ENCODE peak calls at places on chromosome 12, in nine cellular contexts. One of them, this sample, is unnamed.

GRCh38 chr12:3117628-3118027 is 40.4 kb downstream of the TSPAN9 start:
- DNase-seq in H9: no peak
- DNase-seq in MCF 10A: peak
- DNase-seq in nephron progenitor cell: no peak
- DNase-seq in A549: no peak
- DNase-seq in Peyer's patch: no peak
- DNase-seq in lower lobe of right lung: no peak
- DNase-seq in mucosa of descending colon: no peak
- DNase-seq in spleen: no peak
- DNase-seq in this sample: no peak

GRCh38 chr12:107679346-107679745 is 6.3 kb upstream of the PWP1 start:
- DNase-seq in MCF 10A: no peak
- DNase-seq in Peyer's patch: no peak
- DNase-seq in H9: no peak
- DNase-seq in A549: no peak
- DNase-seq in mucosa of descending colon: no peak
- DNase-seq in nephron progenitor cell: no peak
- DNase-seq in spleen: no peak
- DNase-seq in lower lobe of right lung: no peak
- DNase-seq in this sample: no peak

GRCh38 chr12:57717131-57717530 is 21.4 kb downstream of the AGAP2 start:
- DNase-seq in MCF 10A: no peak
- DNase-seq in spleen: no peak
- DNase-seq in lower lobe of right lung: no peak
- DNase-seq in nephron progenitor cell: no peak
- DNase-seq in Peyer's patch: no peak
- DNase-seq in mucosa of descending colon: no peak
- DNase-seq in H9: no peak
- DNase-seq in A549: no peak
- DNase-seq in this sample: peak

GRCh38 chr12:26028953-26029740 is 70.7 kb downstream of the RASSF8 start:
- DNase-seq in spleen: no peak
- DNase-seq in H9: no peak
- DNase-seq in MCF 10A: peak
- DNase-seq in Peyer's patch: no peak
- DNase-seq in A549: peak
- DNase-seq in nephron progenitor cell: peak
- DNase-seq in mucosa of descending colon: no peak
- DNase-seq in lower lobe of right lung: no peak
- DNase-seq in this sample: peak

GRCh38 chr12:132238487-132239248 is 90.7 kb downstream of the GALNT9 start:
- DNase-seq in mucosa of descending colon: no peak
- DNase-seq in spleen: peak
- DNase-seq in MCF 10A: no peak
- DNase-seq in H9: no peak
- DNase-seq in Peyer's patch: no peak
- DNase-seq in nephron progenitor cell: no peak
- DNase-seq in A549: peak
- DNase-seq in lower lobe of right lung: peak
- DNase-seq in this sample: no peak

GRCh38 chr12:88944403-88944802 is 364.1 kb upstream of the KITLG start:
- DNase-seq in Peyer's patch: no peak
- DNase-seq in spleen: no peak
- DNase-seq in A549: peak
- DNase-seq in mucosa of descending colon: no peak
- DNase-seq in nephron progenitor cell: no peak
- DNase-seq in lower lobe of right lung: no peak
- DNase-seq in H9: no peak
- DNase-seq in MCF 10A: peak
- DNase-seq in this sample: no peak

GRCh38 chr12:71626768-71627167 is 36.9 kb downstream of the ZFC3H1 start:
- DNase-seq in spleen: no peak
- DNase-seq in H9: no peak
- DNase-seq in mucosa of descending colon: no peak
- DNase-seq in A549: no peak
- DNase-seq in nephron progenitor cell: no peak
- DNase-seq in MCF 10A: peak
- DNase-seq in Peyer's patch: no peak
- DNase-seq in lower lobe of right lung: no peak
- DNase-seq in this sample: no peak

GRCh38 chr12:26939953-26940352 is 1.7 kb downstream of the FGFR1OP2 start:
- DNase-seq in MCF 10A: no peak
- DNase-seq in mucosa of descending colon: no peak
- DNase-seq in lower lobe of right lung: no peak
- DNase-seq in spleen: no peak
- DNase-seq in Peyer's patch: no peak
- DNase-seq in A549: no peak
- DNase-seq in nephron progenitor cell: no peak
- DNase-seq in H9: no peak
- DNase-seq in this sample: no peak

GRCh38 chr12:59079029-59079428 is 158.7 kb upstream of the LRIG3 start:
- DNase-seq in nephron progenitor cell: no peak
- DNase-seq in mucosa of descending colon: no peak
- DNase-seq in lower lobe of right lung: no peak
- DNase-seq in Peyer's patch: no peak
- DNase-seq in MCF 10A: peak
- DNase-seq in H9: no peak
- DNase-seq in spleen: no peak
- DNase-seq in A549: no peak
- DNase-seq in this sample: no peak

GRCh38 chr12:16515666-16516065 is 90.3 kb downstream of the LMO3 start:
- DNase-seq in H9: no peak
- DNase-seq in MCF 10A: peak
- DNase-seq in A549: no peak
- DNase-seq in nephron progenitor cell: no peak
- DNase-seq in spleen: no peak
- DNase-seq in lower lobe of right lung: no peak
- DNase-seq in Peyer's patch: no peak
- DNase-seq in mucosa of descending colon: no peak
- DNase-seq in this sample: no peak

GRCh38 chr12:86801439-86801838 is 545.2 kb upstream of the MGAT4C start:
- DNase-seq in H9: no peak
- DNase-seq in spleen: no peak
- DNase-seq in lower lobe of right lung: no peak
- DNase-seq in A549: no peak
- DNase-seq in mucosa of descending colon: no peak
- DNase-seq in MCF 10A: peak
- DNase-seq in Peyer's patch: no peak
- DNase-seq in nephron progenitor cell: no peak
- DNase-seq in this sample: no peak

GRCh38 chr12:106631150-106631549 is 48.3 kb downstream of the RFX4 start:
- DNase-seq in nephron progenitor cell: no peak
- DNase-seq in mucosa of descending colon: no peak
- DNase-seq in MCF 10A: no peak
- DNase-seq in Peyer's patch: no peak
- DNase-seq in spleen: no peak
- DNase-seq in H9: no peak
- DNase-seq in lower lobe of right lung: no peak
- DNase-seq in A549: no peak
- DNase-seq in this sample: no peak
- TF ChIP-seq CTCF in nephron progenitor cell: no peak
- TF ChIP-seq CTCF in mucosa of descending colon: no peak
- TF ChIP-seq CTCF in MCF 10A: no peak
- TF ChIP-seq CTCF in Peyer's patch: no peak
- TF ChIP-seq CTCF in spleen: no peak
- TF ChIP-seq CTCF in H9: peak
- TF ChIP-seq CTCF in lower lobe of right lung: no peak
- TF ChIP-seq CTCF in A549: no peak
- TF ChIP-seq CTCF in this sample: peak

DNA sequence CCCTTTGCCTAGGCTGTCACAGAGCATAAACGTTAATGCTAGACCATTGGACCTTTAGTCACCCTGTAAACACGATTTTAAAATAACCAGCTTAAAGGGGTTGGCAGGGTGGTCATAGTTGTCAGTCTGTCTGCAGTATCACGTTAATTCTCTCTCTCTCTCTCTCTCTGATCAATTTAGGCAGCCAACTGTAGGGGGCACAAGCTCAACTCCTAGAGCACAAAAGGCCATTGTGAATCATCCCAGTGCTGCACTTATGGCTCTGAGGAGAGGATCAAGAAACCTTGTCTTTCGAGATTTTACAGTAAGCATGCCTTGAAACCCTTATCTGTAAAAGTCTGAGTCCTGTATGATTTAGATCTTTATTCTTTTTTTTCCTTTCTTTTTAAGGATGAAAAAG is 97.1 kb downstream of the SCAF11 start:
- DNase-seq in Peyer's patch: no peak
- DNase-seq in spleen: no peak
- DNase-seq in H9: peak
- DNase-seq in lower lobe of right lung: no peak
- DNase-seq in A549: peak
- DNase-seq in nephron progenitor cell: no peak
- DNase-seq in MCF 10A: no peak
- DNase-seq in mucosa of descending colon: no peak
- DNase-seq in this sample: no peak
- TF ChIP-seq CTCF in Peyer's patch: no peak
- TF ChIP-seq CTCF in spleen: no peak
- TF ChIP-seq CTCF in H9: peak
- TF ChIP-seq CTCF in lower lobe of right lung: no peak
- TF ChIP-seq CTCF in A549: peak
- TF ChIP-seq CTCF in nephron progenitor cell: no peak
- TF ChIP-seq CTCF in MCF 10A: peak
- TF ChIP-seq CTCF in mucosa of descending colon: no peak
- TF ChIP-seq CTCF in this sample: no peak

GRCh38 chr12:115228434-115228833 is 544.5 kb upstream of the TBX3 start:
- DNase-seq in mucosa of descending colon: no peak
- DNase-seq in lower lobe of right lung: no peak
- DNase-seq in MCF 10A: no peak
- DNase-seq in H9: no peak
- DNase-seq in nephron progenitor cell: no peak
- DNase-seq in A549: no peak
- DNase-seq in spleen: no peak
- DNase-seq in Peyer's patch: no peak
- DNase-seq in this sample: no peak
- TF ChIP-seq CTCF in mucosa of descending colon: no peak
- TF ChIP-seq CTCF in lower lobe of right lung: no peak
- TF ChIP-seq CTCF in MCF 10A: no peak
- TF ChIP-seq CTCF in H9: no peak
- TF ChIP-seq CTCF in nephron progenitor cell: no peak
- TF ChIP-seq CTCF in A549: no peak
- TF ChIP-seq CTCF in spleen: no peak
- TF ChIP-seq CTCF in Peyer's patch: no peak
- TF ChIP-seq CTCF in this sample: no peak

GRCh38 chr12:113345318-113345717 is 10.4 kb upstream of the SLC8B1 start:
- DNase-seq in Peyer's patch: no peak
- DNase-seq in nephron progenitor cell: no peak
- DNase-seq in lower lobe of right lung: no peak
- DNase-seq in mucosa of descending colon: no peak
- DNase-seq in MCF 10A: no peak
- DNase-seq in A549: no peak
- DNase-seq in H9: no peak
- DNase-seq in spleen: no peak
- DNase-seq in this sample: no peak

GRCh38 chr12:113347892-113348291 is 10.5 kb upstream of the PLBD2 start:
- DNase-seq in Peyer's patch: no peak
- DNase-seq in spleen: no peak
- DNase-seq in mucosa of descending colon: no peak
- DNase-seq in MCF 10A: no peak
- DNase-seq in nephron progenitor cell: no peak
- DNase-seq in H9: no peak
- DNase-seq in A549: no peak
- DNase-seq in lower lobe of right lung: no peak
- DNase-seq in this sample: no peak

GRCh38 chr12:113346387-113346786 is 11.5 kb upstream of the SLC8B1 start:
- DNase-seq in A549: no peak
- DNase-seq in Peyer's patch: no peak
- DNase-seq in H9: no peak
- DNase-seq in MCF 10A: no peak
- DNase-seq in nephron progenitor cell: no peak
- DNase-seq in mucosa of descending colon: no peak
- DNase-seq in lower lobe of right lung: no peak
- DNase-seq in spleen: no peak
- DNase-seq in this sample: no peak

GRCh38 chr12:113348849-113349536 is 9.4 kb upstream of the PLBD2 start:
- DNase-seq in MCF 10A: no peak
- DNase-seq in A549: no peak
- DNase-seq in nephron progenitor cell: no peak
- DNase-seq in spleen: no peak
- DNase-seq in lower lobe of right lung: no peak
- DNase-seq in mucosa of descending colon: no peak
- DNase-seq in Peyer's patch: no peak
- DNase-seq in H9: peak
- DNase-seq in this sample: no peak

GRCh38 chr12:113347107-113347506 is 11.3 kb upstream of the PLBD2 start:
- DNase-seq in spleen: no peak
- DNase-seq in Peyer's patch: no peak
- DNase-seq in MCF 10A: no peak
- DNase-seq in lower lobe of right lung: no peak
- DNase-seq in mucosa of descending colon: no peak
- DNase-seq in nephron progenitor cell: no peak
- DNase-seq in H9: peak
- DNase-seq in A549: no peak
- DNase-seq in this sample: no peak
- TF ChIP-seq CTCF in spleen: no peak
- TF ChIP-seq CTCF in Peyer's patch: no peak
- TF ChIP-seq CTCF in MCF 10A: no peak
- TF ChIP-seq CTCF in lower lobe of right lung: no peak
- TF ChIP-seq CTCF in mucosa of descending colon: no peak
- TF ChIP-seq CTCF in nephron progenitor cell: no peak
- TF ChIP-seq CTCF in H9: peak
- TF ChIP-seq CTCF in A549: no peak
- TF ChIP-seq CTCF in this sample: no peak

GRCh38 chr12:109345428-109345827 is 2.3 kb upstream of the MYO1H start:
- DNase-seq in nephron progenitor cell: no peak
- DNase-seq in H9: no peak
- DNase-seq in spleen: no peak
- DNase-seq in mucosa of descending colon: no peak
- DNase-seq in Peyer's patch: no peak
- DNase-seq in MCF 10A: no peak
- DNase-seq in lower lobe of right lung: no peak
- DNase-seq in A549: no peak
- DNase-seq in this sample: no peak

GRCh38 chr12:109347579-109347978 is at the start of gene MYO1H:
- DNase-seq in MCF 10A: no peak
- DNase-seq in A549: no peak
- DNase-seq in lower lobe of right lung: no peak
- DNase-seq in H9: no peak
- DNase-seq in spleen: no peak
- DNase-seq in Peyer's patch: no peak
- DNase-seq in nephron progenitor cell: no peak
- DNase-seq in mucosa of descending colon: no peak
- DNase-seq in this sample: no peak

GRCh38 chr12:109346920-109347319 is 780 bp upstream of the MYO1H start:
- DNase-seq in nephron progenitor cell: no peak
- DNase-seq in MCF 10A: no peak
- DNase-seq in mucosa of descending colon: no peak
- DNase-seq in spleen: no peak
- DNase-seq in H9: no peak
- DNase-seq in lower lobe of right lung: no peak
- DNase-seq in A549: peak
- DNase-seq in Peyer's patch: no peak
- DNase-seq in this sample: no peak
- TF ChIP-seq CTCF in nephron progenitor cell: no peak
- TF ChIP-seq CTCF in MCF 10A: no peak
- TF ChIP-seq CTCF in mucosa of descending colon: no peak
- TF ChIP-seq CTCF in spleen: no peak
- TF ChIP-seq CTCF in H9: peak
- TF ChIP-seq CTCF in lower lobe of right lung: no peak
- TF ChIP-seq CTCF in A549: no peak
- TF ChIP-seq CTCF in Peyer's patch: no peak
- TF ChIP-seq CTCF in this sample: peak